ENCODE peak calls at places on chromosome 12, in ten cellular contexts. One of them, this sample, is unnamed.

GRCh38 chr12:15708396-15709070 is 80.7 kb downstream of the EPS8 start:
- DNase-seq in neural crest cell: no peak
- DNase-seq in cardiac fibroblast: no peak
- DNase-seq in tibial nerve: no peak
- DNase-seq in IMR-90: no peak
- DNase-seq in uterus: no peak
- DNase-seq in fibroblast of villous mesenchyme: no peak
- DNase-seq in HL-60: no peak
- DNase-seq in CD4-positive, alpha-beta T cell: no peak
- DNase-seq in progenitor cell of endocrine pancreas: no peak
- DNase-seq in this sample: no peak

GRCh38 chr12:41188058-41188840 is at the start of gene PDZRN4:
- DNase-seq in neural crest cell: peak; percentile 38
- DNase-seq in cardiac fibroblast: no peak
- DNase-seq in tibial nerve: peak; percentile 45
- DNase-seq in IMR-90: no peak
- DNase-seq in uterus: no peak
- DNase-seq in fibroblast of villous mesenchyme: no peak
- DNase-seq in HL-60: no peak
- DNase-seq in CD4-positive, alpha-beta T cell: no peak
- DNase-seq in progenitor cell of endocrine pancreas: peak; percentile 29
- DNase-seq in this sample: peak; percentile 16

GRCh38 chr12:120759591-120760348 is 34.1 kb downstream of the ACADS start:
- DNase-seq in neural crest cell: no peak
- DNase-seq in cardiac fibroblast: no peak
- DNase-seq in tibial nerve: no peak
- DNase-seq in IMR-90: no peak
- DNase-seq in uterus: no peak
- DNase-seq in fibroblast of villous mesenchyme: no peak
- DNase-seq in HL-60: no peak
- DNase-seq in CD4-positive, alpha-beta T cell: no peak
- DNase-seq in progenitor cell of endocrine pancreas: no peak
- DNase-seq in this sample: no peak

GRCh38 chr12:55034218-55034617 is 14.4 kb downstream of the NEUROD4 start:
- DNase-seq in neural crest cell: no peak
- DNase-seq in cardiac fibroblast: no peak
- DNase-seq in tibial nerve: no peak
- DNase-seq in IMR-90: no peak
- DNase-seq in uterus: no peak
- DNase-seq in fibroblast of villous mesenchyme: no peak
- DNase-seq in HL-60: no peak
- DNase-seq in CD4-positive, alpha-beta T cell: no peak
- DNase-seq in progenitor cell of endocrine pancreas: no peak
- DNase-seq in this sample: no peak

GRCh38 chr12:66508025-66508424 is 170.9 kb downstream of the GRIP1 start:
- DNase-seq in neural crest cell: no peak
- DNase-seq in cardiac fibroblast: no peak
- DNase-seq in tibial nerve: no peak
- DNase-seq in IMR-90: no peak
- DNase-seq in uterus: no peak
- DNase-seq in fibroblast of villous mesenchyme: no peak
- DNase-seq in HL-60: no peak
- DNase-seq in CD4-positive, alpha-beta T cell: no peak
- DNase-seq in progenitor cell of endocrine pancreas: no peak
- DNase-seq in this sample: no peak

GRCh38 chr12:104750061-104750460 is 208.0 kb downstream of the SLC41A2 start:
- DNase-seq in neural crest cell: no peak
- DNase-seq in cardiac fibroblast: peak; percentile 50
- DNase-seq in tibial nerve: no peak
- DNase-seq in IMR-90: peak; percentile 75
- DNase-seq in uterus: no peak
- DNase-seq in fibroblast of villous mesenchyme: peak; percentile 73
- DNase-seq in HL-60: peak; percentile 77
- DNase-seq in CD4-positive, alpha-beta T cell: no peak
- DNase-seq in progenitor cell of endocrine pancreas: no peak
- DNase-seq in this sample: peak; percentile 36

GRCh38 chr12:103841690-103842584 is 903 bp upstream of the NT5DC3 start:
- DNase-seq in neural crest cell: no peak
- DNase-seq in cardiac fibroblast: peak; percentile 46
- DNase-seq in tibial nerve: no peak
- DNase-seq in IMR-90: peak; percentile 76
- DNase-seq in uterus: peak; percentile 58
- DNase-seq in fibroblast of villous mesenchyme: peak; percentile 70
- DNase-seq in HL-60: no peak
- DNase-seq in CD4-positive, alpha-beta T cell: peak; percentile 37
- DNase-seq in progenitor cell of endocrine pancreas: peak; percentile 23
- DNase-seq in this sample: peak; percentile 61

GRCh38 chr12:13982010-13982409 is 608 bp upstream of the GRIN2B start:
- DNase-seq in neural crest cell: peak; percentile 81
- DNase-seq in cardiac fibroblast: no peak
- DNase-seq in tibial nerve: no peak
- DNase-seq in IMR-90: no peak
- DNase-seq in uterus: no peak
- DNase-seq in fibroblast of villous mesenchyme: no peak
- DNase-seq in HL-60: no peak
- DNase-seq in CD4-positive, alpha-beta T cell: no peak
- DNase-seq in progenitor cell of endocrine pancreas: peak; percentile 69
- DNase-seq in this sample: no peak

GRCh38 chr12:62969695-62970094 is 34.7 kb upstream of the PPM1H start:
- DNase-seq in neural crest cell: no peak
- DNase-seq in cardiac fibroblast: no peak
- DNase-seq in tibial nerve: no peak
- DNase-seq in IMR-90: no peak
- DNase-seq in uterus: no peak
- DNase-seq in fibroblast of villous mesenchyme: no peak
- DNase-seq in HL-60: no peak
- DNase-seq in CD4-positive, alpha-beta T cell: no peak
- DNase-seq in progenitor cell of endocrine pancreas: no peak
- DNase-seq in this sample: no peak

GRCh38 chr12:15322164-15323054 is at the start of gene PTPRO:
- DNase-seq in neural crest cell: peak; percentile 39
- DNase-seq in cardiac fibroblast: peak; percentile 14
- DNase-seq in tibial nerve: no peak
- DNase-seq in IMR-90: no peak
- DNase-seq in uterus: no peak
- DNase-seq in fibroblast of villous mesenchyme: no peak
- DNase-seq in HL-60: no peak
- DNase-seq in CD4-positive, alpha-beta T cell: no peak
- DNase-seq in progenitor cell of endocrine pancreas: peak; percentile 31
- DNase-seq in this sample: no peak

GRCh38 chr12:83700858-83701257 is 1014.2 kb downstream of the TMTC2 start:
- DNase-seq in neural crest cell: no peak
- DNase-seq in cardiac fibroblast: no peak
- DNase-seq in tibial nerve: no peak
- DNase-seq in IMR-90: no peak
- DNase-seq in uterus: no peak
- DNase-seq in fibroblast of villous mesenchyme: no peak
- DNase-seq in HL-60: no peak
- DNase-seq in CD4-positive, alpha-beta T cell: no peak
- DNase-seq in progenitor cell of endocrine pancreas: no peak
- DNase-seq in this sample: no peak

GRCh38 chr12:68259318-68259940 is 6.0 kb upstream of the IL22 start:
- DNase-seq in neural crest cell: no peak
- DNase-seq in cardiac fibroblast: peak; percentile 96
- DNase-seq in tibial nerve: no peak
- DNase-seq in IMR-90: peak; percentile 92
- DNase-seq in uterus: no peak
- DNase-seq in fibroblast of villous mesenchyme: peak; percentile 76
- DNase-seq in HL-60: no peak
- DNase-seq in CD4-positive, alpha-beta T cell: no peak
- DNase-seq in progenitor cell of endocrine pancreas: no peak
- DNase-seq in this sample: no peak

GRCh38 chr12:1611775-1612174 is 17.3 kb upstream of the WNT5B start:
- DNase-seq in neural crest cell: no peak
- DNase-seq in cardiac fibroblast: peak; percentile 90
- DNase-seq in tibial nerve: no peak
- DNase-seq in IMR-90: peak; percentile 95
- DNase-seq in uterus: no peak
- DNase-seq in fibroblast of villous mesenchyme: peak; percentile 92
- DNase-seq in HL-60: no peak
- DNase-seq in CD4-positive, alpha-beta T cell: no peak
- DNase-seq in progenitor cell of endocrine pancreas: no peak
- DNase-seq in this sample: no peak

GRCh38 chr12:45284096-45284901 is 68.4 kb downstream of the ANO6 start:
- DNase-seq in neural crest cell: no peak
- DNase-seq in cardiac fibroblast: peak; percentile 86
- DNase-seq in tibial nerve: no peak
- DNase-seq in IMR-90: peak; percentile 87
- DNase-seq in uterus: no peak
- DNase-seq in fibroblast of villous mesenchyme: peak; percentile 85
- DNase-seq in HL-60: no peak
- DNase-seq in CD4-positive, alpha-beta T cell: no peak
- DNase-seq in progenitor cell of endocrine pancreas: no peak
- DNase-seq in this sample: no peak

GRCh38 chr12:91272456-91273063 is 89.9 kb upstream of the DCN start:
- DNase-seq in neural crest cell: no peak
- DNase-seq in cardiac fibroblast: peak; percentile 44
- DNase-seq in tibial nerve: peak; percentile 86
- DNase-seq in IMR-90: no peak
- DNase-seq in uterus: peak; percentile 76
- DNase-seq in fibroblast of villous mesenchyme: peak; percentile 73
- DNase-seq in HL-60: no peak
- DNase-seq in CD4-positive, alpha-beta T cell: no peak
- DNase-seq in progenitor cell of endocrine pancreas: no peak
- DNase-seq in this sample: no peak

GRCh38 chr12:51589557-51590176 is 1.4 kb upstream of the SCN8A start:
- DNase-seq in neural crest cell: no peak
- DNase-seq in cardiac fibroblast: no peak
- DNase-seq in tibial nerve: no peak
- DNase-seq in IMR-90: no peak
- DNase-seq in uterus: no peak
- DNase-seq in fibroblast of villous mesenchyme: no peak
- DNase-seq in HL-60: no peak
- DNase-seq in CD4-positive, alpha-beta T cell: no peak
- DNase-seq in progenitor cell of endocrine pancreas: no peak
- DNase-seq in this sample: no peak

GRCh38 chr12:51592034-51592705 is 1.1 kb downstream of the SCN8A start:
- DNase-seq in neural crest cell: no peak
- DNase-seq in cardiac fibroblast: peak; percentile 33
- DNase-seq in tibial nerve: no peak
- DNase-seq in IMR-90: peak; percentile 79
- DNase-seq in uterus: no peak
- DNase-seq in fibroblast of villous mesenchyme: peak; percentile 51
- DNase-seq in HL-60: no peak
- DNase-seq in CD4-positive, alpha-beta T cell: no peak
- DNase-seq in progenitor cell of endocrine pancreas: no peak
- DNase-seq in this sample: no peak

GRCh38 chr12:51590347-51591019 is 550 bp upstream of the SCN8A start:
- DNase-seq in neural crest cell: peak; percentile 87
- DNase-seq in cardiac fibroblast: peak; percentile 42
- DNase-seq in tibial nerve: no peak
- DNase-seq in IMR-90: peak; percentile 75
- DNase-seq in uterus: peak; percentile 14
- DNase-seq in fibroblast of villous mesenchyme: peak; percentile 58
- DNase-seq in HL-60: peak; percentile 31
- DNase-seq in CD4-positive, alpha-beta T cell: peak; percentile 72
- DNase-seq in progenitor cell of endocrine pancreas: peak; percentile 88
- DNase-seq in this sample: peak; percentile 93

GRCh38 chr12:51589060-51589459 is 2.0 kb upstream of the SCN8A start:
- DNase-seq in neural crest cell: no peak
- DNase-seq in cardiac fibroblast: no peak
- DNase-seq in tibial nerve: no peak
- DNase-seq in IMR-90: no peak
- DNase-seq in uterus: no peak
- DNase-seq in fibroblast of villous mesenchyme: peak; percentile 55
- DNase-seq in HL-60: no peak
- DNase-seq in CD4-positive, alpha-beta T cell: no peak
- DNase-seq in progenitor cell of endocrine pancreas: no peak
- DNase-seq in this sample: no peak

GRCh38 chr12:51591020-51591901 is at the start of gene SCN8A:
- DNase-seq in neural crest cell: peak; percentile 70
- DNase-seq in cardiac fibroblast: peak; percentile 22
- DNase-seq in tibial nerve: no peak
- DNase-seq in IMR-90: peak; percentile 56
- DNase-seq in uterus: peak; percentile 14
- DNase-seq in fibroblast of villous mesenchyme: peak; percentile 42
- DNase-seq in HL-60: peak; percentile 28
- DNase-seq in CD4-positive, alpha-beta T cell: peak; percentile 50
- DNase-seq in progenitor cell of endocrine pancreas: peak; percentile 58
- DNase-seq in this sample: peak; percentile 67
- TF ChIP-seq CTCF in neural crest cell: no peak
- TF ChIP-seq CTCF in cardiac fibroblast: no peak
- TF ChIP-seq CTCF in tibial nerve: no peak
- TF ChIP-seq CTCF in IMR-90: no peak
- TF ChIP-seq CTCF in uterus: no peak
- TF ChIP-seq CTCF in fibroblast of villous mesenchyme: no peak
- TF ChIP-seq CTCF in HL-60: no peak
- TF ChIP-seq CTCF in CD4-positive, alpha-beta T cell: no peak
- TF ChIP-seq CTCF in progenitor cell of endocrine pancreas: no peak
- TF ChIP-seq CTCF in this sample: no peak

GRCh38 chr12:57476162-57476992 is 3.3 kb downstream of the ARHGAP9 start:
- DNase-seq in neural crest cell: no peak
- DNase-seq in cardiac fibroblast: no peak
- DNase-seq in tibial nerve: no peak
- DNase-seq in IMR-90: no peak
- DNase-seq in uterus: no peak
- DNase-seq in fibroblast of villous mesenchyme: no peak
- DNase-seq in HL-60: peak; percentile 57
- DNase-seq in CD4-positive, alpha-beta T cell: peak; percentile 65
- DNase-seq in progenitor cell of endocrine pancreas: no peak
- DNase-seq in this sample: peak; percentile 82
- TF ChIP-seq CTCF in neural crest cell: peak; percentile 35
- TF ChIP-seq CTCF in cardiac fibroblast: no peak
- TF ChIP-seq CTCF in tibial nerve: no peak
- TF ChIP-seq CTCF in IMR-90: no peak
- TF ChIP-seq CTCF in uterus: no peak
- TF ChIP-seq CTCF in fibroblast of villous mesenchyme: no peak
- TF ChIP-seq CTCF in HL-60: peak; percentile 8
- TF ChIP-seq CTCF in CD4-positive, alpha-beta T cell: peak; percentile 63
- TF ChIP-seq CTCF in progenitor cell of endocrine pancreas: peak; percentile 31
- TF ChIP-seq CTCF in this sample: peak; percentile 68

GRCh38 chr12:25970916-25971674 is 12.6 kb downstream of the RASSF8 start:
- DNase-seq in neural crest cell: no peak
- DNase-seq in cardiac fibroblast: no peak
- DNase-seq in tibial nerve: no peak
- DNase-seq in IMR-90: no peak
- DNase-seq in uterus: no peak
- DNase-seq in fibroblast of villous mesenchyme: no peak
- DNase-seq in HL-60: no peak
- DNase-seq in CD4-positive, alpha-beta T cell: no peak
- DNase-seq in progenitor cell of endocrine pancreas: no peak
- DNase-seq in this sample: no peak
- TF ChIP-seq CTCF in neural crest cell: peak; percentile 47
- TF ChIP-seq CTCF in cardiac fibroblast: peak; percentile 37
- TF ChIP-seq CTCF in tibial nerve: peak; percentile 41
- TF ChIP-seq CTCF in IMR-90: peak; percentile 29
- TF ChIP-seq CTCF in uterus: no peak
- TF ChIP-seq CTCF in fibroblast of villous mesenchyme: peak; percentile 34
- TF ChIP-seq CTCF in HL-60: no peak
- TF ChIP-seq CTCF in CD4-positive, alpha-beta T cell: no peak
- TF ChIP-seq CTCF in progenitor cell of endocrine pancreas: peak; percentile 45
- TF ChIP-seq CTCF in this sample: no peak

DNA sequence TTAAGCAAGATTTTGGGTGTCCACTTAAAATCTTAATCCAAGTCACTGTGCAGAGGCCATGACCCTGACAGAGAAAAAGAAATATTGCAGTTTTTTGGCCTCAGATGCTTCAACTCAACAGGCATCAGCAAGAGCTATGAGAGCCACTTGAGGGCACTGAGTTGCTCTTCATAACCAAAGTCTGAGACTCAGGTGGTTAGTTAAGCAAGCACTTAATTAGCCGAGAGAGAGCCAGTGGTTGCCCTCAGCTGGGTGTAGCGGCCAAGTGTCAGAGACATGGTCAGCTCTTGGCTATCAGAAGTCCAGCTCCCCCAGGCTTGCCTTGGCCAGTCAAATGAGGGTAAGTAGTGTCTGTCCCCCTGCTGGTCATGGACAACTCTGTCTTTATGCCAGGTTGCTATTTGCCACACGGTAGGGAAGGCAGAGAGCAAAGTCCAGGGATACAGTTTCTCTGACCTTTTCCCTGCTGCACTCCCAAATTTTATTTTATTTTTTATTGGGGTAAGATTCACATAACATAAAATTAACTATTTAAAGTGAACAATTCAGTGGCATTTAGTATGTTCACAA is 9.0 kb upstream of the KRT71 start:
- DNase-seq in neural crest cell: no peak
- DNase-seq in cardiac fibroblast: peak; percentile 23
- DNase-seq in tibial nerve: no peak
- DNase-seq in IMR-90: no peak
- DNase-seq in uterus: no peak
- DNase-seq in fibroblast of villous mesenchyme: peak; percentile 1
- DNase-seq in HL-60: no peak
- DNase-seq in CD4-positive, alpha-beta T cell: no peak
- DNase-seq in progenitor cell of endocrine pancreas: no peak
- DNase-seq in this sample: no peak
- TF ChIP-seq CTCF in neural crest cell: peak; percentile 53
- TF ChIP-seq CTCF in cardiac fibroblast: peak; percentile 48
- TF ChIP-seq CTCF in tibial nerve: no peak
- TF ChIP-seq CTCF in IMR-90: no peak
- TF ChIP-seq CTCF in uterus: no peak
- TF ChIP-seq CTCF in fibroblast of villous mesenchyme: peak; percentile 34
- TF ChIP-seq CTCF in HL-60: no peak
- TF ChIP-seq CTCF in CD4-positive, alpha-beta T cell: no peak
- TF ChIP-seq CTCF in progenitor cell of endocrine pancreas: peak; percentile 48
- TF ChIP-seq CTCF in this sample: no peak